ENCODE peak calls at places on chromosomes 11 and 22, in ten cellular contexts. N is right lobe of liver, P is tibial nerve, O is K562, E is HCT116, K is NB4, Q is upper lobe of left lung, V is stomach, L is IMR-90, U is uterus. Y is an unnamed sample.

GRCh38 chr22:46671824-46672432 is 51.7 kb downstream of the GRAMD4 start:
- DNase-seq in N (no peak), P (no peak), O (no peak), E (no peak), K (no peak), Q (no peak), V (no peak), L (no peak), U (no peak), Y (no peak)

GRCh38 chr11:16925495-16926065 is 88.6 kb downstream of the PLEKHA7 start:
- DNase-seq in N (peak), P (no peak), O (no peak), E (peak), K (no peak), Q (peak), V (no peak), L (no peak), U (peak), Y (peak)

GRCh38 chr11:10351768-10352641 is 47.1 kb downstream of the ADM start:
- DNase-seq in N (peak), P (no peak), O (no peak), E (no peak), K (no peak), Q (peak), V (peak), L (peak), U (peak), Y (peak)

GRCh38 chr22:29456211-29456671 is 17.9 kb downstream of the RFPL1 start:
- DNase-seq in N (no peak), P (no peak), O (no peak), E (no peak), K (no peak), Q (no peak), V (no peak), L (peak), U (no peak), Y (no peak)

GRCh38 chr11:121494355-121495099 is 41.8 kb upstream of the SORL1-AS1 start:
- DNase-seq in N (no peak), P (no peak), O (no peak), E (no peak), K (peak), Q (no peak), V (no peak), L (no peak), U (no peak), Y (no peak)

GRCh38 chr11:83583953-83584352 is 297.8 kb upstream of the CCDC90B start:
- DNase-seq in N (no peak), P (no peak), O (no peak), E (no peak), K (no peak), Q (no peak), V (no peak), L (peak), U (no peak), Y (no peak)

GRCh38 chr11:34997872-34998548 is 81.6 kb downstream of the PDHX start:
- DNase-seq in N (no peak), P (no peak), O (no peak), E (no peak), K (peak), Q (no peak), V (no peak), L (peak), U (no peak), Y (no peak)

GRCh38 chr22:23762866-23763578 is at the start of gene C22orf15:
- DNase-seq in N (no peak), P (no peak), O (peak), E (no peak), K (peak), Q (no peak), V (no peak), L (peak), U (no peak), Y (no peak)

GRCh38 chr11:96259053-96259837 is 83.8 kb downstream of the MAML2 start:
- DNase-seq in N (no peak), P (no peak), O (no peak), E (no peak), K (no peak), Q (no peak), V (no peak), L (peak), U (no peak), Y (no peak)

GRCh38 chr22:39593061-39593930 is 22.7 kb downstream of the CACNA1I start:
- DNase-seq in N (no peak), P (no peak), O (no peak), E (no peak), K (peak), Q (no peak), V (no peak), L (no peak), U (no peak), Y (no peak)

GRCh38 chr11:19970944-19971343 is 189.3 kb downstream of the DBX1 start:
- DNase-seq in N (no peak), P (no peak), O (no peak), E (no peak), K (no peak), Q (no peak), V (no peak), L (no peak), U (no peak), Y (no peak)

GRCh38 chr11:74634537-74634936 is 42.2 kb downstream of the POLD3 start:
- DNase-seq in N (no peak), P (no peak), O (peak), E (peak), K (peak), Q (no peak), V (no peak), L (peak), U (peak), Y (no peak)

GRCh38 chr22:37205046-37205445 is 7.2 kb downstream of the SSTR3 start:
- DNase-seq in N (peak), P (no peak), O (no peak), E (no peak), K (no peak), Q (no peak), V (no peak), L (no peak), U (no peak), Y (no peak)

GRCh38 chr11:95831198-95831883 is 41.0 kb downstream of the CEP57 start:
- DNase-seq in N (no peak), P (no peak), O (no peak), E (no peak), K (no peak), Q (no peak), V (no peak), L (peak), U (no peak), Y (no peak)

GRCh38 chr11:69926376-69927050 is 107.3 kb upstream of the FGF3 start:
- DNase-seq in N (peak), P (no peak), O (no peak), E (no peak), K (no peak), Q (no peak), V (no peak), L (no peak), U (peak), Y (no peak)

GRCh38 chr11:13023423-13023822 is 14.3 kb downstream of the RASSF10 start:
- DNase-seq in N (no peak), P (no peak), O (no peak), E (no peak), K (no peak), Q (no peak), V (no peak), L (no peak), U (no peak), Y (no peak)

GRCh38 chr22:25953919-25954318 is 211.9 kb downstream of the MYO18B start:
- DNase-seq in N (no peak), P (no peak), O (no peak), E (no peak), K (no peak), Q (no peak), V (no peak), L (no peak), U (no peak), Y (no peak)

GRCh38 chr22:41524809-41525449 is 19.3 kb downstream of the POLR3H start:
- DNase-seq in N (no peak), P (no peak), O (no peak), E (no peak), K (peak), Q (no peak), V (peak), L (no peak), U (peak), Y (peak)

GRCh38 chr11:87597696-87598095 is 560.0 kb downstream of the TMEM135 start:
- DNase-seq in N (no peak), P (no peak), O (no peak), E (no peak), K (no peak), Q (no peak), V (no peak), L (no peak), U (no peak), Y (no peak)

GRCh38 chr22:37244922-37245722 is 1.1 kb upstream of the RAC2 start:
- DNase-seq in N (no peak), P (no peak), O (no peak), E (no peak), K (peak), Q (peak), V (no peak), L (no peak), U (no peak), Y (no peak)

GRCh38 chr11:6604081-6604626 is 580 bp downstream of the ILK start:
- DNase-seq in N (peak), P (peak), O (peak), E (no peak), K (peak), Q (peak), V (peak), L (peak), U (no peak), Y (peak)

GRCh38 chr22:43485717-43486116 is 73.9 kb downstream of the MPPED1 start:
- DNase-seq in N (no peak), P (no peak), O (no peak), E (no peak), K (no peak), Q (no peak), V (no peak), L (no peak), U (no peak), Y (no peak)

GRCh38 chr11:2382927-2383822 is 6.1 kb downstream of the CD81 start:
- DNase-seq in N (no peak), P (no peak), O (no peak), E (no peak), K (peak), Q (peak), V (no peak), L (peak), U (peak), Y (peak)

GRCh38 chr11:45146072-45147016 is at the start of gene PRDM11:
- DNase-seq in N (no peak), P (no peak), O (peak), E (peak), K (peak), Q (peak), V (peak), L (peak), U (peak), Y (peak)

GRCh38 chr11:67167715-67168114 is 48.7 kb downstream of the KDM2A start:
- DNase-seq in N (no peak), P (no peak), O (no peak), E (no peak), K (no peak), Q (no peak), V (no peak), L (no peak), U (no peak), Y (no peak)

GRCh38 chr11:116104480-116105174 is 600.4 kb upstream of the CADM1 start:
- DNase-seq in N (no peak), P (no peak), O (no peak), E (no peak), K (no peak), Q (no peak), V (no peak), L (no peak), U (no peak), Y (no peak)

GRCh38 chr11:118263109-118263508 is 988 bp downstream of the MPZL2 start:
- DNase-seq in N (no peak), P (no peak), O (no peak), E (no peak), K (no peak), Q (no peak), V (no peak), L (no peak), U (no peak), Y (no peak)

GRCh38 chr11:118267486-118267885 is 3.4 kb upstream of the MPZL2 start:
- DNase-seq in N (no peak), P (no peak), O (no peak), E (no peak), K (no peak), Q (no peak), V (no peak), L (no peak), U (no peak), Y (no peak)

GRCh38 chr11:118264568-118265470 is 722 bp upstream of the MPZL2 start:
- DNase-seq in N (no peak), P (no peak), O (no peak), E (no peak), K (no peak), Q (no peak), V (no peak), L (no peak), U (no peak), Y (no peak)

GRCh38 chr11:118263694-118264567 is at the start of gene MPZL2:
- DNase-seq in N (peak), P (no peak), O (no peak), E (peak), K (peak), Q (peak), V (peak), L (no peak), U (no peak), Y (no peak)

DNA sequence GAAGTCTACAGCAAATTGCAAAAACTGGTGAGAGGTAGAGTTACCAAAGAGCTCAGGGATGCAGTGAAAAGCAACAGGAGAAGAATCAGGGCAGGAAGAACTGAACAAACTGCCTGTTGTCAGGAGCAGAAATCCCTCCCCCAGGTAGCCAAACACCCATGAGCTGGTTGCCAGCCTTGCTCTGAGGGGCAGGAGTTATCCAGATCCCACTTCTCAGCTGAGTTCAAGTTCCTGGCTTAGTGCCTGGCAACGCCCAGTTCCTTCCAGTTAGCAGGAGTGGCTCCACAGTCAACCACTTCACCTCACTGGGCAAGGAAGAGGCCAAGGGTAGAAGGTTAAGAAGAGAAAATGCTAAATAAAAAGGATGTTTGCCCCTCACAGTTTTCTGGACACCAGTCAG is 1.9 kb upstream of the MPZL2 start:
- DNase-seq in N (no peak), P (no peak), O (no peak), E (no peak), K (no peak), Q (peak), V (peak), L (no peak), U (peak), Y (no peak)
- TF ChIP-seq POLR2A in N (no peak), P (no peak), O (no peak), E (no peak), K (no peak), Q (no peak), V (no peak), L (no peak), U (no peak), Y (no peak)

GRCh38 chr11:132036751-132037466 is 666.5 kb downstream of the NTM start:
- DNase-seq in N (no peak), P (no peak), O (no peak), E (no peak), K (no peak), Q (no peak), V (no peak), L (peak), U (no peak), Y (no peak)

GRCh38 chr11:132033051-132033450 is 662.6 kb downstream of the NTM start:
- DNase-seq in N (no peak), P (no peak), O (no peak), E (no peak), K (no peak), Q (no peak), V (no peak), L (peak), U (no peak), Y (no peak)

GRCh38 chr11:132035736-132036135 is 665.3 kb downstream of the NTM start:
- DNase-seq in N (no peak), P (no peak), O (no peak), E (no peak), K (no peak), Q (no peak), V (no peak), L (no peak), U (no peak), Y (no peak)

GRCh38 chr11:132037467-132037862 is 667.0 kb downstream of the NTM start:
- DNase-seq in N (no peak), P (no peak), O (no peak), E (no peak), K (no peak), Q (no peak), V (no peak), L (no peak), U (no peak), Y (no peak)

GRCh38 chr11:132035228-132035627 is 664.8 kb downstream of the NTM start:
- DNase-seq in N (no peak), P (no peak), O (no peak), E (no peak), K (no peak), Q (no peak), V (no peak), L (peak), U (no peak), Y (no peak)
- TF ChIP-seq CTCF in N (no peak), P (no peak), O (no peak), E (no peak), K (no peak), Q (no peak), V (no peak), L (no peak), U (no peak), Y (no peak)

GRCh38 chr11:61160487-61161189 is 588 bp downstream of the VPS37C start:
- DNase-seq in N (no peak), P (no peak), O (no peak), E (no peak), K (no peak), Q (no peak), V (peak), L (no peak), U (no peak), Y (no peak)
- TF ChIP-seq POLR2A in N (no peak), P (no peak), O (no peak), E (no peak), K (no peak), Q (no peak), V (no peak), L (no peak), U (no peak), Y (no peak)

DNA sequence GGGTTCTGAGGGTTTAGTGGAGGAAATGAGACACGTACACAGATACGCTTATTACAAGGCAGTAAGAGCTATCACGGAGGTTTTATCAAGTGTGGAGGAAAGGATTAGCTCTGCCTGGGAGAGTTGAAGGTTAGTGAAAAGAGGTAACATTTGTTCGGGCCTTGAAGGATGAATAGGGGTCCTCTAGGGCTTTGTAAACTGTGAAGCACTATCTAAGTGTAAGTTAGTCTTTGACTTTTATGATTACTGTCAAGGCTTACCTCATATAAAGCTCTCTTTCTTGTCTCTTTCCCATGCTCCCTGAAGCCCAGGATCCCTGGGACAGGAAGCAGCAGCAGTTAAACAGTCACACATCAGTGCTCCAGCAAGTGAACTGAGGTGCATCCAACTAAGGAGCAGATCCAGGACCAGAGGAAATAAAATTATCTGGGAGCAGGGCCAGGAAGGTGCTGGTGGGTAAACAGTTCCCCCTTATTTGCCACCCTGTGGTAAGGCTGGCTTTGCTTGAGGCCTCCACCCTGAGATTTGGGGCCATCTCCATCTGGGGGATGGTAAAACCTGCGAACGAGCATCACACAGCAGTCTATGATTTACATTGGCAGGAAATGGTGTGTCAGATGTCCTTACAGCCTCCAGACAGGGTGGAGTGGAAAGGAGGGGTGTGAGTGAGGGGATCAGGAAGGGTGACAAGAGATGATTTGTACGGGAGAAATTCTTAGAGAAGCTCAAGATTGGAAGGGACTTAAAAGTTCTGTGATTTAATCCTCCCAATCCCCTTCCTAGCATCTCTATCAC is 27.2 kb downstream of the GVQW3 start:
- DNase-seq in N (no peak), P (no peak), O (no peak), E (no peak), K (no peak), Q (no peak), V (no peak), L (no peak), U (no peak), Y (no peak)
- TF ChIP-seq CTCF in N (no peak), P (no peak), O (no peak), E (no peak), K (no peak), Q (no peak), V (no peak), L (no peak), U (no peak), Y (no peak)

GRCh38 chr11:837189-837989 is 4.6 kb downstream of the CD151 start:
- DNase-seq in N (no peak), P (no peak), O (peak), E (no peak), K (peak), Q (no peak), V (no peak), L (no peak), U (no peak), Y (no peak)
- TF ChIP-seq POLR2A in N (no peak), P (no peak), O (peak), E (no peak), K (no peak), Q (no peak), V (no peak), L (peak), U (no peak), Y (no peak)

GRCh38 chr11:106133529-106133928 is 56.1 kb downstream of the AASDHPPT start:
- DNase-seq in N (no peak), P (no peak), O (peak), E (no peak), K (no peak), Q (no peak), V (no peak), L (no peak), U (no peak), Y (no peak)
- TF ChIP-seq CTCF in N (peak), P (no peak), O (no peak), E (peak), K (peak), Q (no peak), V (no peak), L (peak), U (no peak), Y (no peak)

DNA sequence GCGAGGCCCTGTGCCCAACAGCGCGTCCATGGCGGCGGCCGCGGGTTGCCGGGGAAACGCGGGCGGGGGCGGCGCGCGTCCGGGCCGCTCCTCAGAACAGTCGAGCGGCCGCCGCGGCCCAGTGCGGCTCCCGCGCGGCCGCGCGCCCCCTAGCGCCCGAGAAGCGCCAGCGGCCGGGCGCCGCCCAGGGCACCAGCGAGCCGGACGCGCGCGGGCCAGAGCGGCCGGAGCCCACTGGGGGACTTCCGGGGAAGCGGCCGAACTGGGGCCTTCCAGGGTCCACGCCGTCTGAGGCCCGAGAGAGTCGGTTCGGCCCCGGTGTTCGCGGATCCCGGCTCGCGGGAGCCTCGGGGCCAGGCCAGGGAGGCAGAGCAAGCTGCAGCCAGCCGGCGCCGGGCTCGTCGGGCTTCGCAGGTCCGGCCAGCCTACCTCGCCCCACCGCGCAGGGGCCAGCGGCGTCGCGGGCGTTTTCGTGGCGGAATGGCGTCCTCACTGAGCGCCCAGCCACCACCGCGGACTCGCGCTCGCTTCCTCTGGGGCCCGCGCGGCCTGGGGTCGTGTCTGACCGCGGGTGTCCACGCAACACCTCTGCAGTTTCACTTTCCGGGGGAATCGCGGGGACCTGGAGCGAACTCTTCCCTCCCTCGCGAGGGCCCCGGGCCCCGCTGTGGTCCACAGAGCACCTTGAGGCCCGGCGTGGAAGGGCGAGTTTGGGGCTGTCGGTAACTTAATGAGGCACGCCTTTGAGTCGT is at the start of gene DENND6B:
- DNase-seq in N (peak), P (peak), O (peak), E (no peak), K (peak), Q (peak), V (peak), L (peak), U (peak), Y (peak)
- TF ChIP-seq POLR2A in N (peak), P (peak), O (peak), E (peak), K (peak), Q (peak), V (no peak), L (peak), U (no peak), Y (peak)

GRCh38 chr11:105315287-105315686 is 175.7 kb upstream of the CARD18 start:
- DNase-seq in N (no peak), P (no peak), O (no peak), E (no peak), K (no peak), Q (no peak), V (no peak), L (no peak), U (no peak), Y (no peak)
- TF ChIP-seq CTCF in N (no peak), P (no peak), O (no peak), E (peak), K (peak), Q (no peak), V (no peak), L (no peak), U (no peak), Y (no peak)